ENCODE peak calls at places on chromosomes 7 and 10, in six cellular contexts. P is fibroblast of lung, H is H1, F is endothelial cell of umbilical vein, Y is K562, E is HCT116. T is an unnamed sample. For H3K79me2, the result is how much of the 10 kb centered on the place peaks cover.

GRCh38 chr7:46210467-46210866 is 289.4 kb upstream of the IGFBP3 start:
- DNase-seq in H (no peak), P (no peak), E (no peak), F (no peak), Y (no peak), T (no peak)

GRCh38 chr7:936131-937054 is 18.1 kb downstream of the ADAP1 start:
- DNase-seq in H (no peak), P (peak), Y (no peak), E (peak), F (no peak), T (peak)

GRCh38 chr7:66669088-66669487 is 40.4 kb downstream of the KCTD7 start:
- DNase-seq in P (no peak), Y (no peak), E (no peak), F (no peak), H (no peak), T (no peak)

GRCh38 chr7:108112683-108113082 is 17.5 kb downstream of the LAMB4 start:
- DNase-seq in E (no peak), Y (no peak), P (no peak), H (no peak), F (no peak), T (no peak)

GRCh38 chr7:38773430-38773829 is 135.6 kb downstream of the VPS41 start:
- DNase-seq in H (no peak), Y (no peak), F (no peak), E (no peak), P (no peak), T (no peak)

GRCh38 chr10:79407811-79408795 is 37.3 kb downstream of the ZCCHC24 start:
- DNase-seq in H (no peak), E (no peak), F (peak), P (peak), Y (no peak), T (peak)

GRCh38 chr7:29619111-29619510 is 55.5 kb downstream of the PRR15 start:
- DNase-seq in Y (no peak), H (no peak), F (no peak), E (no peak), P (no peak), T (no peak)

GRCh38 chr7:103445228-103446020 is 583 bp downstream of the SLC26A5 start:
- DNase-seq in E (no peak), F (peak), H (no peak), Y (no peak), P (peak), T (no peak)

GRCh38 chr7:35366167-35367155 is 112.6 kb upstream of the TBX20 start:
- DNase-seq in F (no peak), H (peak), Y (peak), E (no peak), P (no peak), T (no peak)

GRCh38 chr10:45437587-45438456 is 63.8 kb downstream of the ALOX5 start:
- DNase-seq in H (no peak), F (no peak), P (peak), Y (no peak), E (no peak), T (no peak)

GRCh38 chr7:1209097-1209496 is 23.6 kb upstream of the UNCX start:
- DNase-seq in P (no peak), F (no peak), H (no peak), E (no peak), Y (no peak), T (no peak)

GRCh38 chr10:132551808-132552130 is 14.2 kb downstream of the INPP5A start:
- DNase-seq in H (no peak), F (no peak), P (no peak), E (no peak), Y (no peak), T (no peak)

GRCh38 chr7:2680792-2681490 is 7.1 kb upstream of the AMZ1 start:
- DNase-seq in H (peak), F (peak), P (peak), E (peak), Y (peak), T (peak)

GRCh38 chr7:100867796-100868485 is 754 bp downstream of the TRIP6 start:
- DNase-seq in P (no peak), F (no peak), Y (peak), H (no peak), E (no peak), T (no peak)

GRCh38 chr7:73451780-73452398 is 18.3 kb downstream of the FZD9 start:
- DNase-seq in P (peak), F (peak), E (peak), Y (peak), H (no peak), T (peak)

GRCh38 chr10:123879596-123880257 is 11.9 kb downstream of the CPXM2 start:
- DNase-seq in F (no peak), P (no peak), E (no peak), Y (no peak), H (no peak), T (no peak)

GRCh38 chr10:5628366-5628765 is 38.0 kb downstream of the ASB13 start:
- DNase-seq in E (no peak), P (peak), Y (no peak), H (no peak), F (no peak), T (no peak)

GRCh38 chr7:126979722-126980121 is 273.0 kb downstream of the GRM8 start:
- DNase-seq in Y (no peak), E (no peak), H (no peak), P (no peak), F (no peak), T (no peak)

GRCh38 chr10:28840954-28841353 is 163.6 kb downstream of the BAMBI start:
- DNase-seq in H (no peak), P (peak), E (no peak), Y (no peak), F (no peak), T (peak)

GRCh38 chr10:99374526-99374925 is 45.4 kb downstream of the CNNM1 start:
- DNase-seq in Y (no peak), H (no peak), F (peak), P (no peak), E (no peak), T (peak)

GRCh38 chr10:47111329-47111862 is 188.6 kb upstream of the GDF10 start:
- DNase-seq in Y (no peak), H (no peak), P (no peak), E (no peak), F (no peak), T (no peak)

GRCh38 chr10:86888585-86889381 is 68.6 kb downstream of the MMRN2 start:
- DNase-seq in E (no peak), H (no peak), P (peak), F (peak), Y (peak), T (peak)

GRCh38 chr7:82740246-82740848 is 296.8 kb upstream of the CACNA2D1 start:
- DNase-seq in Y (no peak), E (peak), H (no peak), P (peak), F (peak), T (peak)

GRCh38 chr7:135831451-135832220 is 83.0 kb upstream of the FAM180A start:
- DNase-seq in P (no peak), F (no peak), H (no peak), Y (no peak), E (no peak), T (no peak)

GRCh38 chr10:102408081-102408727 is 10.4 kb downstream of the PSD start:
- DNase-seq in P (no peak), F (no peak), H (no peak), Y (no peak), E (no peak), T (no peak)
- TF ChIP-seq EZH2 in P (peak), F (no peak), H (no peak), Y (no peak), E (no peak), T (no peak)

GRCh38 chr10:7890802-7891201 is 72.5 kb downstream of the TAF3 start:
- DNase-seq in E (no peak), Y (no peak), P (no peak), H (no peak), F (no peak), T (no peak)

GRCh38 chr10:7889947-7890542 is 71.7 kb downstream of the TAF3 start:
- DNase-seq in E (no peak), P (no peak), Y (no peak), F (no peak), H (no peak), T (no peak)

GRCh38 chr10:7891634-7892033 is 73.3 kb downstream of the TAF3 start:
- DNase-seq in H (no peak), P (peak), E (no peak), F (peak), Y (no peak), T (peak)

GRCh38 chr10:7895699-7896090 is 77.4 kb downstream of the TAF3 start:
- DNase-seq in F (no peak), Y (peak), H (no peak), E (no peak), P (no peak), T (no peak)

GRCh38 chr10:7892146-7892545 is 73.8 kb downstream of the TAF3 start:
- DNase-seq in Y (no peak), P (peak), E (no peak), H (no peak), F (no peak), T (no peak)
- H3K79me2 ChIP-seq in Y (under half), P (under half), E (under half), H (under half), F (under half), T (under half)

GRCh38 chr7:7317850-7318249 is 135.5 kb downstream of the C1GALT1 start:
- DNase-seq in F (no peak), H (no peak), E (no peak), P (no peak), Y (no peak), T (no peak)

GRCh38 chr7:7318610-7319009 is 136.3 kb downstream of the C1GALT1 start:
- DNase-seq in F (no peak), H (no peak), Y (no peak), P (no peak), E (no peak), T (no peak)

GRCh38 chr7:7312323-7312722 is 130.0 kb downstream of the C1GALT1 start:
- DNase-seq in Y (no peak), E (no peak), P (no peak), F (no peak), H (no peak), T (no peak)

GRCh38 chr7:7311001-7311400 is 128.7 kb downstream of the C1GALT1 start:
- DNase-seq in Y (no peak), E (no peak), H (no peak), P (no peak), F (no peak), T (no peak)

GRCh38 chr7:7315851-7316250 is 133.5 kb downstream of the C1GALT1 start:
- DNase-seq in H (no peak), F (no peak), E (no peak), Y (no peak), P (no peak), T (no peak)
- TF ChIP-seq EZH2 in H (no peak), F (no peak), E (no peak), Y (no peak), P (no peak), T (no peak)

GRCh38 chr7:105044449-105045081 is 30.6 kb downstream of the KMT2E start:
- DNase-seq in E (no peak), H (no peak), F (no peak), P (no peak), Y (no peak), T (no peak)

GRCh38 chr7:105046414-105046813 is 32.4 kb downstream of the KMT2E start:
- DNase-seq in Y (no peak), H (no peak), P (peak), E (no peak), F (no peak), T (peak)

GRCh38 chr7:105050493-105050892 is 36.5 kb downstream of the KMT2E start:
- DNase-seq in P (no peak), F (no peak), Y (no peak), H (no peak), E (no peak), T (no peak)

DNA sequence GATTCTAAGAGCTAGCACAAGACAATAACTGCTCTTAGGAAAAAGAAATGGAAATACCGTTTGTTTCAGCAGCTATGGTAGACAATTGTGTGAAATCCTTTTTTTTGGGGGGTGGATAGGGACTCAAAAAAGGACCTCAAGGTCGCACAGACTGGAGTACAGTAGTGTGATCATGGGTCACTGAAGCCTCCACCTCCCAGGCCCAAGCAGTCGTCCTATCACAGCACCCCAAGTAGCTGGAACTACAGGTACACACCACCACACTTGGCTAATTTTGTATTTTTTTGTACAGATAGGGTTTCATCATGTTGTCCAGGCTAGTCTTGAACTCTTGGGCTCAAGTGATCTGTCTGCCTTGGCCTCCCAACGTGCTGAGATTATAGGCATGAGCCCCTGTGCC is 33.9 kb downstream of the KMT2E start:
- DNase-seq in F (no peak), E (no peak), P (no peak), H (no peak), Y (no peak), T (no peak)
- H3K79me2 ChIP-seq in F (half or more), E (half or more), P (half or more), H (under half), Y (half or more), T (half or more)

GRCh38 chr7:78828317-78828716 is 625.1 kb downstream of the MAGI2 start:
- DNase-seq in E (no peak), F (no peak), Y (no peak), P (peak), H (no peak), T (no peak)
- TF ChIP-seq EZH2 in E (no peak), F (no peak), Y (no peak), P (no peak), H (no peak), T (no peak)

GRCh38 chr10:121596668-121597503 is 1.4 kb downstream of the FGFR2 start:
- DNase-seq in E (no peak), F (no peak), H (peak), Y (no peak), P (no peak), T (no peak)
- H3K79me2 ChIP-seq in E (under half), F (under half), H (half or more), Y (under half), P (under half), T (under half)

GRCh38 chr10:100826661-100826982 is 81.2 kb downstream of the PAX2 start:
- DNase-seq in Y (no peak), E (no peak), P (no peak), F (no peak), H (no peak), T (no peak)
- TF ChIP-seq EZH2 in Y (no peak), E (no peak), P (no peak), F (no peak), H (peak), T (no peak)

DNA sequence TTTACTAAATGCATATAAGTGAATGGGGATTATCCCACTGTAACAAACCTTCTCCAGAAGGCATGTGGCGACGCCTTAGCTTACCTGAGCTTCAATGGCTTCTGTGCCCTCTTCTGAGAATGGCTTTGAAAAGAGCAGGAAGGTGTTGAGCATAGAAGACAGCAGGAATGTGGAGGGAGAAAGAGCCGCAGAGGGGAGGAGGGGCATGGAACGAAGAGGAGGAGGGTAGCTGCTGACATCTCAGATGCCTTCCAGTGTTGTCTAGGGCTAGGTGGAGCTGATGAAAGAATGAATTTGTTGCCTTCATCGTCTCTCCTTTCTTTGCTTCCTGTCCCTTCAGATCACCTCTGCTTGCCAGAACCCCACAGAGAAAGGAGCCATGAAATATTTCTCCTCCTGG is 86.2 kb downstream of the ITIH5 start:
- DNase-seq in H (no peak), F (no peak), E (no peak), Y (no peak), P (no peak), T (no peak)
- H3K79me2 ChIP-seq in H (under half), F (under half), E (under half), Y (under half), P (under half), T (under half)

T was measured in astrocyte.